ENCODE peak calls at places on chromosomes 7 and 10, in four cellular contexts. R is mammary epithelial cell; C is CD8-positive, alpha-beta T cell; X is fibroblast of pulmonary artery. H is an unnamed sample.

GRCh38 chr7:6654113-6654841 is 17.2 kb downstream of the ZNF316 start:
- DNase-seq in R (no peak), X (no peak), C (no peak), H (no peak)

GRCh38 chr7:37095122-37095521 is 353.5 kb downstream of the ELMO1 start:
- DNase-seq in C (no peak), X (no peak), R (no peak), H (no peak)

GRCh38 chr7:45183711-45184210 is 26.2 kb downstream of the RAMP3 start:
- DNase-seq in X (no peak), C (no peak), R (no peak), H (no peak)

GRCh38 chr7:158110034-158110590 is 477.5 kb downstream of the PTPRN2 start:
- DNase-seq in C (no peak), X (no peak), R (no peak), H (no peak)

GRCh38 chr10:78925800-78926319 is 142.9 kb upstream of the ZMIZ1 start:
- DNase-seq in X (peak; percentile 97), R (peak; percentile 97), C (no peak), H (no peak)

GRCh38 chr7:133535308-133535707 is 282.4 kb downstream of the EXOC4 start:
- DNase-seq in C (no peak), R (no peak), X (no peak), H (no peak)

GRCh38 chr10:33237736-33238624 is 96.5 kb downstream of the NRP1 start:
- DNase-seq in C (no peak), R (peak; percentile 95), X (peak; percentile 90), H (no peak)

GRCh38 chr10:5766189-5766588 is 47.0 kb downstream of the GDI2 start:
- DNase-seq in C (no peak), R (no peak), X (no peak), H (no peak)

GRCh38 chr10:78438094-78438906 is 404.6 kb downstream of the RPS24 start:
- DNase-seq in X (no peak), C (no peak), R (no peak), H (no peak)

GRCh38 chr10:83564889-83565588 is 574.3 kb upstream of the GHITM start:
- DNase-seq in C (no peak), R (no peak), X (no peak), H (no peak)

GRCh38 chr10:83562381-83562780 is 576.9 kb upstream of the GHITM start:
- DNase-seq in R (no peak), C (no peak), X (no peak), H (no peak)
- TF ChIP-seq CTCF in R (no peak), C (no peak), X (peak; percentile 13), H (no peak)

GRCh38 chr10:71661060-71661622 is 58.4 kb downstream of the C10orf105 start:
- DNase-seq in R (no peak), X (no peak), C (no peak), H (peak; percentile 30)
- TF ChIP-seq CTCF in R (no peak), X (no peak), C (no peak), H (no peak)

GRCh38 chr7:21547511-21547910 is 4.7 kb downstream of the DNAH11 start:
- DNase-seq in C (no peak), R (no peak), X (peak; percentile 56), H (no peak)

GRCh38 chr7:21548491-21548890 is 5.7 kb downstream of the DNAH11 start:
- DNase-seq in C (no peak), R (peak; percentile 14), X (no peak), H (no peak)

GRCh38 chr7:21550076-21550475 is 7.2 kb downstream of the DNAH11 start:
- DNase-seq in C (no peak), X (no peak), R (no peak), H (no peak)

DNA sequence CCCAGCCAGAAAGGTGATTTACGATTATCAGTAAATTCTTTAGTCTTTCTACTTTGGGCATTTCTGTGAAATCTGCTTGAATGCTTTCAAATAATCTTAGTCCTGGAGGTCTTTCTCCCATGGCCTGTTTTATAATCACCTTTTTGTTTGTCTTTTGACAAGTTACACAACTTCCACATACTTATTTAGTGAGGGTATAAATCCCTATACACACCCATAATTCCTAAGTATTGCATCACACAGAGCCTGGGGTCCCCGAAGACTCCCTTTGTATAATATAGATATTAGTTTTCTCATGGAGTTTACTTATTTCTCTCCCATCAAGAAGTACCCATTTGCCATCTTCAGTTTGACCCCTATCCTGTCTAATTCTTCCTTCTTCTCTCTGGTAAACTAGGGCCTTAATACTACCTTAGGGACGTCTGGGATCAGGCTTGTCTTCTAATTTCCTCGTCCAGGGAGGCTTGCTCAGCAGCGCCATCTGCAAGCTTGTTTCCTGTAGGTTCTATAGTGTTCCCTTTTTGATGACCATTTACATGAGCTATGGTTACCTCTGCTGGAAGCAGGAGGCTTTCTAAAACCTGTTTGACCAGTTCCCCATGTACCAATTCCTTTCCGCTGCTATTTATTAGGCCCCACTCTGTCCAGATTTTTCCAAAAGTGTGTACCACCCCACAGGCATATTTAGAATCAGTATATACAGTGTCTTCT is 8.1 kb downstream of the DNAH11 start:
- DNase-seq in X (no peak), R (peak; percentile 26), C (no peak), H (no peak)
- TF ChIP-seq CTCF in X (no peak), R (peak; percentile 21), C (no peak), H (no peak)

GRCh38 chr7:99504603-99505323 is at the start of gene ZKSCAN5:
- DNase-seq in R (peak; percentile 96), X (peak; percentile 97), C (peak; percentile 97), H (peak; percentile 95)
- TF ChIP-seq CTCF in R (peak; percentile 9), X (no peak), C (no peak), H (no peak)

DNA sequence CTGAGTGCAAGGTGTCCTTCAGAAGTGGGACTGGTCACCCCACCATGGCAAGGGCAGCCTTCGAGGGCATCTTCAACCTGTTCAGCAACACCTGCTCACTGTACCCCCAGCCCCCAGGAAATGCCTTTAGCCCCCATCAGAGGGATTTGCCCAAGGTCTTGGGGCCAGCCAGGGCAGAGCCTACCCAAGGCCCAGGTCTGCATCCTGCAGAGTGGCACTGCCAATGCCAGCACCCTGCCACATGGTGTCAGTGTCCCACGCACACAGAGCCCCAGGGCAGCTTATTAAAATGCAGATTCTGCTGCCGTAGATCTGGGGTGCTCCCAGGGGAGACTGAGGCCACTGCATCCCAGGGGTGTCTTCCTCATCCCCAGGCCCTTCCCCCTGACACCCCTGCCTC is 106.2 kb upstream of the KCTD7 start:
- DNase-seq in X (no peak), C (no peak), R (no peak), H (no peak)
- TF ChIP-seq CTCF in X (peak; percentile 28), C (no peak), R (peak; percentile 44), H (no peak)

GRCh38 chr10:34905200-34905927 is 90.3 kb upstream of the PARD3 start:
- DNase-seq in R (no peak), X (no peak), C (no peak), H (no peak)
- TF ChIP-seq CTCF in R (no peak), X (no peak), C (no peak), H (no peak)

GRCh38 chr10:119358140-119358512 is 150.8 kb downstream of the GRK5 start:
- DNase-seq in C (no peak), X (no peak), R (no peak), H (no peak)

GRCh38 chr10:119358567-119358966 is 151.2 kb downstream of the GRK5 start:
- DNase-seq in X (no peak), R (no peak), C (no peak), H (no peak)

GRCh38 chr10:119353438-119353837 is 146.1 kb downstream of the GRK5 start:
- DNase-seq in R (no peak), C (no peak), X (no peak), H (no peak)

GRCh38 chr10:119357389-119358139 is 150.2 kb downstream of the GRK5 start:
- DNase-seq in X (no peak), C (no peak), R (no peak), H (no peak)

GRCh38 chr10:119355930-119356329 is 148.6 kb downstream of the GRK5 start:
- DNase-seq in X (no peak), C (no peak), R (no peak), H (no peak)
- TF ChIP-seq CTCF in X (peak; percentile 45), C (peak; percentile 39), R (peak; percentile 37), H (peak; percentile 56)

H was measured in neural crest cell.